ENCODE peak calls at places on chromosomes 11 and 22, in eight cellular contexts. N is neural crest cell, H is brain microvascular endothelial cell, J is mucosa of descending colon, S is type B pancreatic cell, E is IMR-90, Z is RWPE1, I is cardiac muscle cell. B is an unnamed sample.
A peak's percentile ranks its signal among the peaks of the same experiment; 100 is the strongest.

GRCh38 chr11:34977039-34977906 is 60.9 kb downstream of the PDHX start:
- DNase-seq in N (no peak), H (peak; percentile 40), J (no peak), S (no peak), E (peak; percentile 94), Z (peak; percentile 72), I (no peak), B (no peak)

GRCh38 chr11:118223992-118224391 is 819 bp downstream of the JAML start:
- DNase-seq in N (no peak), H (no peak), J (no peak), S (no peak), E (no peak), Z (no peak), I (no peak), B (no peak)

GRCh38 chr22:20111689-20112622 is 3.9 kb upstream of the RANBP1 start:
- DNase-seq in N (no peak), H (no peak), J (peak; percentile 43), S (no peak), E (no peak), Z (no peak), I (no peak), B (no peak)

GRCh38 chr11:44842219-44842618 is 108.5 kb downstream of the TP53I11 start:
- DNase-seq in N (no peak), H (peak; percentile 78), J (no peak), S (no peak), E (peak; percentile 96), Z (no peak), I (no peak), B (no peak)

GRCh38 chr22:49863936-49864335 is 10.3 kb downstream of the ZBED4 start:
- DNase-seq in N (no peak), H (no peak), J (no peak), S (no peak), E (no peak), Z (no peak), I (no peak), B (no peak)

GRCh38 chr22:43704051-43704450 is 108.1 kb downstream of the EFCAB6 start:
- DNase-seq in N (no peak), H (no peak), J (no peak), S (no peak), E (no peak), Z (no peak), I (no peak), B (no peak)

GRCh38 chr11:2318123-2318522 is 16.3 kb downstream of the TSPAN32 start:
- DNase-seq in N (no peak), H (no peak), J (no peak), S (peak; percentile 32), E (no peak), Z (no peak), I (no peak), B (no peak)

GRCh38 chr22:45552580-45553332 is 50.1 kb downstream of the FBLN1 start:
- DNase-seq in N (no peak), H (peak; percentile 78), J (peak; percentile 80), S (no peak), E (peak; percentile 96), Z (no peak), I (no peak), B (no peak)

GRCh38 chr22:38924197-38924952 is 33.0 kb upstream of the APOBEC3A start:
- DNase-seq in N (no peak), H (peak; percentile 88), J (peak; percentile 80), S (no peak), E (peak; percentile 90), Z (peak; percentile 41), I (peak; percentile 17), B (no peak)

GRCh38 chr11:79396674-79397073 is 44.2 kb downstream of the TENM4 start:
- DNase-seq in N (no peak), H (no peak), J (no peak), S (no peak), E (peak; percentile 23), Z (no peak), I (no peak), B (no peak)

GRCh38 chr11:64007629-64008282 is 21.5 kb downstream of the OTUB1 start:
- DNase-seq in N (peak; percentile 60), H (no peak), J (peak; percentile 77), S (peak; percentile 83), E (no peak), Z (no peak), I (peak; percentile 90), B (peak; percentile 64)
- TF ChIP-seq CTCF in N (peak; percentile 56), H (peak; percentile 43), J (no peak), S (peak; percentile 73), E (no peak), Z (no peak), I (peak; percentile 34), B (peak; percentile 47)

DNA sequence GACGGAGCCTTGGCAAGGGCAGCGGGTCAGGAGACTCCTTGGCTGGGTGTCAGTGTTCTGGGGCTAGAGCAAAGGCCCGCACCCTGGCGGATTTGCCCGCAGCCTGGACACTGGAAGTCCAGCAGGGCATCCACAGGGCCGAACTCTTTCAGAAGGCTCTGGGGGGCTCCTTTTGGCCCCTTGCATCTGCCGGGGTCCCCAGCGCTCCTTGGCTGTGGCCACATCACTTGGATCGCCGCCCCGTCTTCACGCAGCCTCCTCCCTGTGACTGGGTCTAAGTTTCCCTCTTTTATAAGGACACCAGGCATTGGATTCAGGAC is 20.0 kb downstream of the MUC5AC start:
- DNase-seq in N (no peak), H (no peak), J (peak; percentile 19), S (no peak), E (no peak), Z (no peak), I (no peak), B (no peak)
- TF ChIP-seq CTCF in N (no peak), H (no peak), J (no peak), S (no peak), E (no peak), Z (no peak), I (no peak), B (no peak)

GRCh38 chr11:27701262-27702105 is 1.2 kb upstream of the BDNF start:
- DNase-seq in N (no peak), H (peak; percentile 82), J (no peak), S (no peak), E (peak; percentile 89), Z (peak; percentile 29), I (peak; percentile 42), B (no peak)
- TF ChIP-seq CTCF in N (peak; percentile 43), H (peak; percentile 55), J (no peak), S (no peak), E (peak; percentile 56), Z (peak; percentile 39), I (peak; percentile 35), B (peak; percentile 35)

DNA sequence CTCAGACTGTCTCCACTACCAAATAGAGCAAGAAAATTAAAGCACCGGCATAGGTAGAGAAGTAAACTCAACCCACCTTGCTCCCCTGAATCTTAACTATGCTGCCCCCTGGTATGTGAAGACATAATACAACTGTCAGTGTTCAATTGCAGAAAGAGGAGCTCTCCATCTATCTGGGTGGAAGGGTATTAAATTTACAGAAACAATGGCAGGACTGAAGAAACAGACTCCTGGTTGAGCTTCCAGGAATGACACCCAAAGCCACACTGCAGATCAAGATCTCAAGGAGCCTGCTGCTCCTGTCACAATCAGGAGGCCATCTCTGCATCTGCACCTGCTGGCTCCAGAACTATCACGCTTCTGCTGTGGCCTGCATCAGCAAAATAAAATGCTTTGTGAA is 132.1 kb upstream of the BMAL1 start:
- DNase-seq in N (no peak), H (no peak), J (no peak), S (no peak), E (no peak), Z (no peak), I (no peak), B (no peak)
- TF ChIP-seq CTCF in N (no peak), H (peak; percentile 2), J (no peak), S (no peak), E (no peak), Z (no peak), I (no peak), B (no peak)

DNA sequence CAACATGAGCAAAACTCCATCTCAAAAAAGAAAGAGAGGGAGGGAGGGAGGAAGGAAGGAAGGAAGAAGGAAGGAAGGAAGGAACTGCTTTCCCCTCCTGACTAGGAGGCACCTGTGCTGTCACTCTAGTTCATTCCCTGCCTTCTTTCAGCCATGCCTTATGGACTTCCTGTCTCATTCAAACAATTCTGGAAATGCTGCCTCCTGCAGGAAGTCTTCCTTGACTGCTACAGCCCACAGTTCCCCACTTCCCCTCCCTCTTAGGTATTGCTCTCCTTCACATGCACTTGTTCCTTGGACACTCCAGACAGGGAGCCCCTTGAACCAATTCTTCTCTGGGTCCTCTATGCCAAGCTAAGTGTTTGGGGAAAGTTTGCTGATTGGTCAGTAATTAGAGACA is 31.6 kb upstream of the WNT11 start:
- DNase-seq in N (no peak), H (no peak), J (no peak), S (no peak), E (peak; percentile 13), Z (no peak), I (no peak), B (no peak)
- TF ChIP-seq CTCF in N (peak; percentile 37), H (peak; percentile 37), J (no peak), S (peak; percentile 29), E (no peak), Z (no peak), I (no peak), B (no peak)

GRCh38 chr11:120914021-120914420 is 109.9 kb upstream of the TBCEL start:
- DNase-seq in N (no peak), H (no peak), J (no peak), S (no peak), E (no peak), Z (no peak), I (no peak), B (no peak)

GRCh38 chr11:120911943-120912342 is 112.0 kb upstream of the TBCEL start:
- DNase-seq in N (no peak), H (no peak), J (no peak), S (no peak), E (no peak), Z (peak; percentile 14), I (no peak), B (no peak)

GRCh38 chr11:120912915-120913314 is 111.0 kb upstream of the TBCEL start:
- DNase-seq in N (no peak), H (no peak), J (no peak), S (no peak), E (no peak), Z (no peak), I (no peak), B (no peak)

GRCh38 chr11:120909676-120910215 is 114.2 kb upstream of the TBCEL start:
- DNase-seq in N (no peak), H (no peak), J (no peak), S (no peak), E (no peak), Z (no peak), I (no peak), B (no peak)

GRCh38 chr11:120912504-120912903 is 111.4 kb upstream of the TBCEL start:
- DNase-seq in N (no peak), H (peak; percentile 27), J (no peak), S (no peak), E (peak; percentile 57), Z (peak; percentile 14), I (peak; percentile 65), B (no peak)
- TF ChIP-seq CTCF in N (no peak), H (peak; percentile 49), J (no peak), S (peak; percentile 49), E (peak; percentile 43), Z (peak; percentile 22), I (peak; percentile 55), B (peak; percentile 39)

DNA sequence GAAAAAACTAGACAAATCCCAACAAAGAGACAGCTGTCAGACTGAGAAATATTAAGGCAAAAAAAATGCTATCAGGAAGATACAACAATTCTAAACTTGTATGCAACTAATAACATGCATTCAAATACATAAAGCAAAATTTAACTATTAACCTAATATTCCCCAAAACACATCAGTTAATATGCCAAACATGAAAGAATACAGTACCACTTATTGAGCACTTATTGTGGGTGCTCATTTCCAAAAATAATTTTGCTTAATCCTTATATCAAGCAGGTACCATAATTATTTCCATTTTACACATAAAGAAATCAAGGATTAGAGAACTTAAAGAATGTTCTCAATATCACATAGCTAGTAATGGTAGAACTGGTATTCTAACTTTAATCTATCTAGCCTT is 67.7 kb upstream of the HMGXB4 start:
- DNase-seq in N (no peak), H (no peak), J (no peak), S (no peak), E (no peak), Z (no peak), I (no peak), B (no peak)
- TF ChIP-seq CTCF in N (no peak), H (no peak), J (no peak), S (no peak), E (no peak), Z (no peak), I (no peak), B (no peak)